ENCODE peak calls at places on chromosomes 1 and 21, in ten cellular contexts. K is neural crest cell, I is foreskin fibroblast, U is kidney, Y is fibroblast of mammary gland, A is nephron progenitor cell, W is WTC11, F is tibial artery, N is endothelial cell, T is gastrocnemius medialis. O is an unnamed sample.
A peak's percentile ranks its signal among the peaks of the same experiment; 100 is the strongest.

GRCh38 chr1:215517441-215517891 is 49.6 kb upstream of the KCTD3 start:
- DNase-seq in K (no peak), I (peak; percentile 58), U (no peak), Y (peak; percentile 69), A (no peak), W (peak; percentile 22), F (no peak), N (peak; percentile 20), T (no peak), O (no peak)

GRCh38 chr21:35016517-35017188 is 32.4 kb downstream of the RUNX1 start:
- DNase-seq in K (no peak), I (no peak), U (no peak), Y (no peak), A (no peak), W (no peak), F (no peak), N (no peak), T (no peak), O (peak; percentile 66)

GRCh38 chr1:187691439-187691838 is 862.7 kb downstream of the PLA2G4A start:
- DNase-seq in K (no peak), I (peak; percentile 90), U (no peak), Y (peak; percentile 96), A (no peak), W (no peak), F (no peak), N (no peak), T (no peak), O (no peak)

GRCh38 chr1:93620841-93621210 is 60.8 kb downstream of the BCAR3 start:
- DNase-seq in K (no peak), I (peak; percentile 63), U (no peak), Y (no peak), A (no peak), W (peak; percentile 56), F (no peak), N (no peak), T (no peak), O (no peak)

GRCh38 chr1:211748810-211749209 is 73.4 kb upstream of the NEK2 start:
- DNase-seq in K (no peak), I (no peak), U (no peak), Y (no peak), A (no peak), W (no peak), F (no peak), N (no peak), T (no peak), O (no peak)

GRCh38 chr21:25862596-25862995 is 127.8 kb downstream of the GABPA start:
- DNase-seq in K (no peak), I (peak; percentile 46), U (no peak), Y (peak; percentile 47), A (peak; percentile 4), W (peak; percentile 17), F (no peak), N (no peak), T (no peak), O (no peak)

GRCh38 chr1:59601811-59602210 is 212.9 kb upstream of the HOOK1 start:
- DNase-seq in K (no peak), I (peak; percentile 36), U (no peak), Y (no peak), A (no peak), W (no peak), F (no peak), N (no peak), T (no peak), O (no peak)

GRCh38 chr21:28791595-28792282 is 200.9 kb downstream of the LTN1 start:
- DNase-seq in K (no peak), I (no peak), U (no peak), Y (no peak), A (no peak), W (no peak), F (no peak), N (no peak), T (no peak), O (no peak)

GRCh38 chr1:178630418-178630817 is 94.6 kb upstream of the RALGPS2 start:
- DNase-seq in K (no peak), I (peak; percentile 65), U (no peak), Y (peak; percentile 57), A (no peak), W (no peak), F (no peak), N (no peak), T (no peak), O (no peak)

GRCh38 chr1:178628637-178629548 is 96.2 kb upstream of the RALGPS2 start:
- DNase-seq in K (no peak), I (peak; percentile 89), U (no peak), Y (peak; percentile 86), A (no peak), W (no peak), F (no peak), N (no peak), T (no peak), O (no peak)

GRCh38 chr1:178627037-178627436 is 98.0 kb upstream of the RALGPS2 start:
- DNase-seq in K (no peak), I (no peak), U (no peak), Y (no peak), A (no peak), W (no peak), F (no peak), N (no peak), T (no peak), O (no peak)

GRCh38 chr1:178632619-178633018 is 92.4 kb upstream of the RALGPS2 start:
- DNase-seq in K (no peak), I (peak; percentile 53), U (no peak), Y (peak; percentile 95), A (no peak), W (no peak), F (no peak), N (no peak), T (no peak), O (no peak)

DNA sequence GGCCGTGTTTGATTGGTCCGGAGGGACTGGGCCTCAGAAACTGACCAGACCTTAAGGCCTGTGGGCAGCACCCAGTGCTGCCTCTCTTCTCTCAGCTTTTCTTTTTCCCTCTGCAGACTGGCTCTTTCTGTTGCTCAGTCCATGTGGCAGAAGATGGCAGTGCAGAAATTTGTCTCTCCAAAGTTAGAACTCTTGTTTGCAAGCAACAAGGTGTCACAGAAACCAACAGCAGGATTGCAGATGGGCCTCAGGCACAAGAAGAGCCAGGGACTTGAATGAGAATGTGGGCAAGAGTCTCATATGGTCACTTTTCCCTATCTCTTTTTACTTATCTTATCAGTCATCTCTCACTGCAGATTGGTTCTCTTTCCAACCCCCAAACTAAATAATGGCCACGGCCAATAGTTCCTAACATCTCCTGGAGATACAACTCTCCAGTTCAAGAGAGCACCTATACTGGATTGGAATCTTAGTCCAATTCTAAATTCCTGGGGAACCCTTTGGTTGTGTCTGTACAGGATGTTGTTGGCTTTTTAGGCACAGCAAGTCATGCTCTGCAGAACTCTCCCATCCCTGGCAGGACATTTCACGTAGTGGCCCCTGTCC is 95.4 kb upstream of the RALGPS2 start:
- DNase-seq in K (no peak), I (no peak), U (no peak), Y (no peak), A (no peak), W (no peak), F (no peak), N (no peak), T (no peak), O (no peak)
- TF ChIP-seq CTCF in K (no peak), I (no peak), U (no peak), Y (peak; percentile 11), A (no peak), W (no peak), F (no peak), N (no peak), T (no peak), O (peak; percentile 16)

GRCh38 chr1:245785433-245785832 is 630.6 kb downstream of the KIF26B start:
- DNase-seq in K (no peak), I (no peak), U (no peak), Y (no peak), A (no peak), W (no peak), F (no peak), N (no peak), T (no peak), O (no peak)

GRCh38 chr1:245777752-245778151 is 623.0 kb downstream of the KIF26B start:
- DNase-seq in K (no peak), I (no peak), U (no peak), Y (no peak), A (no peak), W (no peak), F (no peak), N (no peak), T (no peak), O (no peak)

DNA sequence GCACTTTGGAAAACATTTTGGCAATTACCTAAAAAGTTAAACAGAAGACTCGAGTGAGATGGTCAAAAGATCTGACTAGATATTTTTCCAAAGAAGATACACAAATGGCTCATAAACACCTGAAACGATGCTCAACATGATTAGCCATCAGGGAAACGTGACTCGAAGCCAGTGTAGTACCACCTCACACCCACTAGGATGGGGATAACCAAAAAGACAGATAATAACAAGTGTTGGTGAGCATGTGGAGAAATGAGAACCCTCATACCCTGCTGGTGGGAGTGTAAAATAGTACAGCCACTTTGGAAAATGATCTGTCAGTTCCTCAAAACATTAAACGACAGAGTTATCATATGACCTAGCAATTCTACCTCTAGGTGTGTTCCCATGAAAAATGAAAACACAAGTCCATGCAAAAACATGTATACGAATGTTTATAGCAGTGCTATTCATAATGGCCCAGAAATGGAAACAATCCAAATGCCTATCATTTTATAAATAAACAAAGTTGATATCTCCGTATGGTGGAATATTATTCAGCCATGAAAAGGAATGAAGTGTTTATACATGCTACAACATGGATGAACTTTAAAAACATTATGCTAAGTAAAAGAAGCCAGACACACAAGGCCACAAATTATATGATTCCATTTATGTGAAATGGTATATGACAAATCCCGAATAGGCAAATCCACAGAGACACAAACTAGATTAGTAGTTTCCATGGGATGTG is 625.2 kb downstream of the KIF26B start:
- DNase-seq in K (no peak), I (no peak), U (no peak), Y (no peak), A (no peak), W (no peak), F (no peak), N (no peak), T (no peak), O (no peak)
- TF ChIP-seq CTCF in K (peak; percentile 45), I (no peak), U (no peak), Y (peak; percentile 17), A (no peak), W (peak; percentile 24), F (no peak), N (peak; percentile 16), T (no peak), O (no peak)

GRCh38 chr1:114428083-114428754 is 82.8 kb downstream of the TRIM33 start:
- DNase-seq in K (no peak), I (peak; percentile 37), U (no peak), Y (peak; percentile 31), A (no peak), W (no peak), F (no peak), N (no peak), T (no peak), O (no peak)
- TF ChIP-seq CTCF in K (peak; percentile 64), I (peak; percentile 39), U (no peak), Y (peak; percentile 48), A (no peak), W (no peak), F (peak; percentile 44), N (peak; percentile 59), T (peak; percentile 26), O (peak; percentile 64)

GRCh38 chr1:196890668-196891067 is 2.8 kb downstream of the CFHR4 start:
- DNase-seq in K (no peak), I (no peak), U (no peak), Y (no peak), A (no peak), W (no peak), F (no peak), N (no peak), T (no peak), O (no peak)

GRCh38 chr1:196887515-196888239 is at the start of gene CFHR4:
- DNase-seq in K (no peak), I (no peak), U (no peak), Y (no peak), A (no peak), W (no peak), F (no peak), N (no peak), T (no peak), O (no peak)

GRCh38 chr1:196896355-196896754 is 8.5 kb downstream of the CFHR4 start:
- DNase-seq in K (no peak), I (peak; percentile 15), U (no peak), Y (no peak), A (no peak), W (no peak), F (no peak), N (no peak), T (no peak), O (no peak)

GRCh38 chr1:196891251-196891650 is 3.4 kb downstream of the CFHR4 start:
- DNase-seq in K (no peak), I (no peak), U (no peak), Y (no peak), A (no peak), W (no peak), F (no peak), N (no peak), T (no peak), O (no peak)
- TF ChIP-seq CTCF in K (no peak), I (no peak), U (no peak), Y (no peak), A (no peak), W (no peak), F (no peak), N (no peak), T (no peak), O (no peak)